ENCODE peak calls at places on chromosomes 6 and 20, in nine cellular contexts. J, L, H, K, S, T, O, C and Q are unnamed samples.

GRCh38 chr6:99241905-99242534 is 107.5 kb downstream of the FAXC start:
- DNase-seq in L (peak; percentile 53), C (peak; percentile 53), K (no peak), S (no peak), J (peak; percentile 17), H (peak; percentile 24), O (peak; percentile 45), T (peak; percentile 32), Q (peak; percentile 44)

GRCh38 chr6:152423216-152424103 is 213.7 kb downstream of the SYNE1 start:
- DNase-seq in H (no peak), C (peak; percentile 0), K (no peak), T (no peak), L (no peak), S (no peak), O (no peak), J (no peak), Q (no peak)

GRCh38 chr6:38720295-38720694 is 5.2 kb downstream of the DNAH8 start:
- DNase-seq in H (no peak), C (peak; percentile 19), T (no peak), J (no peak), K (no peak), S (no peak), O (no peak), L (peak; percentile 25), Q (peak; percentile 15)

GRCh38 chr6:138576303-138576702 is 77.0 kb upstream of the NHSL1 start:
- DNase-seq in O (no peak), H (no peak), K (no peak), J (no peak), T (no peak), C (no peak), S (no peak), L (no peak), Q (no peak)

GRCh38 chr6:153047386-153047785 is 44.9 kb upstream of the MTRF1L start:
- DNase-seq in S (no peak), C (no peak), O (no peak), J (no peak), T (no peak), K (no peak), L (no peak), H (no peak), Q (no peak)

GRCh38 chr6:3451498-3451897 is 5.4 kb downstream of the SLC22A23 start:
- DNase-seq in O (no peak), C (no peak), S (no peak), H (no peak), T (peak; percentile 49), K (no peak), J (no peak), L (no peak), Q (no peak)

GRCh38 chr6:34671801-34672656 is 24.5 kb downstream of the ILRUN start:
- DNase-seq in C (peak; percentile 54), T (peak; percentile 68), J (peak; percentile 72), H (no peak), S (no peak), L (peak; percentile 47), O (no peak), K (peak; percentile 36), Q (peak; percentile 85)

GRCh38 chr20:19885981-19886665 is 128.1 kb downstream of the RIN2 start:
- DNase-seq in O (no peak), J (peak; percentile 48), C (peak; percentile 16), K (no peak), H (peak; percentile 47), L (peak; percentile 9), T (peak; percentile 54), S (peak; percentile 35), Q (peak; percentile 65)

GRCh38 chr20:59265298-59265697 is 35.1 kb upstream of the EDN3 start:
- DNase-seq in K (no peak), L (no peak), O (no peak), S (no peak), H (no peak), T (no peak), C (no peak), J (no peak), Q (no peak)

GRCh38 chr20:48921883-48922867 is 664 bp downstream of the ARFGEF2 start:
- DNase-seq in J (no peak), O (no peak), L (peak; percentile 84), H (peak; percentile 26), C (no peak), T (peak; percentile 77), S (peak; percentile 51), K (no peak), Q (peak; percentile 56)

GRCh38 chr6:37984578-37984977 is 165.1 kb downstream of the ZFAND3 start:
- DNase-seq in T (no peak), L (no peak), S (no peak), H (no peak), J (no peak), K (no peak), C (no peak), O (no peak), Q (no peak)

GRCh38 chr6:89589297-89590074 is 49.1 kb downstream of the LYRM2 start:
- DNase-seq in T (no peak), O (no peak), S (no peak), C (no peak), L (no peak), K (no peak), J (no peak), H (no peak), Q (no peak)

GRCh38 chr6:17057322-17057721 is 44.5 kb upstream of the STMND1 start:
- DNase-seq in J (peak; percentile 30), O (peak; percentile 29), K (no peak), S (no peak), L (no peak), H (peak; percentile 43), T (no peak), C (peak; percentile 38), Q (peak; percentile 9)

GRCh38 chr6:33251390-33252012 is 20.2 kb downstream of the VPS52 start:
- DNase-seq in O (no peak), L (no peak), H (peak; percentile 20), C (no peak), T (no peak), J (no peak), S (no peak), K (no peak), Q (peak; percentile 18)

GRCh38 chr20:64099880-64100565 is 7.3 kb downstream of the NPBWR2 start:
- DNase-seq in C (no peak), K (no peak), T (no peak), S (no peak), H (no peak), O (no peak), J (no peak), L (no peak), Q (no peak)

GRCh38 chr6:41584668-41585205 is 38.6 kb downstream of the FOXP4 start:
- DNase-seq in H (no peak), O (no peak), L (no peak), T (no peak), J (no peak), K (no peak), S (no peak), C (no peak), Q (no peak)

GRCh38 chr6:57064809-57065208 is 18.3 kb downstream of the KIAA1586 start:
- DNase-seq in C (no peak), T (peak; percentile 55), K (no peak), J (peak; percentile 51), S (no peak), L (no peak), O (no peak), H (peak; percentile 22), Q (peak; percentile 38)

GRCh38 chr20:49851991-49852390 is 39.4 kb downstream of the SLC9A8 start:
- DNase-seq in S (no peak), T (no peak), C (no peak), J (no peak), O (no peak), H (no peak), L (no peak), K (no peak), Q (no peak)

GRCh38 chr20:5608448-5609161 is 141.6 kb upstream of the SHLD1 start:
- DNase-seq in C (peak; percentile 15), O (no peak), L (no peak), H (peak; percentile 31), J (peak; percentile 30), S (no peak), K (no peak), T (peak; percentile 23), Q (peak; percentile 57)

GRCh38 chr6:23027281-23027680 is 457.9 kb downstream of the HDGFL1 start:
- DNase-seq in S (no peak), C (peak; percentile 14), L (no peak), J (no peak), O (peak; percentile 52), H (no peak), T (no peak), K (no peak), Q (no peak)

GRCh38 chr6:158595223-158595622 is 35.3 kb downstream of the TMEM181 start:
- DNase-seq in K (no peak), L (no peak), J (no peak), H (no peak), S (no peak), O (no peak), T (no peak), C (no peak), Q (peak; percentile 7)

GRCh38 chr6:90458353-90459224 is 128.3 kb downstream of the MAP3K7 start:
- DNase-seq in O (no peak), K (peak; percentile 42), J (peak; percentile 13), L (no peak), S (no peak), H (peak; percentile 42), C (peak; percentile 17), T (no peak), Q (peak; percentile 42)

GRCh38 chr20:58037631-58038030 is 190.8 kb downstream of the ANKRD60 start:
- DNase-seq in K (no peak), O (no peak), C (no peak), T (no peak), S (peak; percentile 21), J (no peak), L (no peak), H (no peak), Q (no peak)

GRCh38 chr20:38242848-38243449 is 17.6 kb downstream of the KIAA1755 start:
- DNase-seq in S (no peak), C (peak; percentile 40), J (peak; percentile 23), T (no peak), O (no peak), L (peak; percentile 43), K (no peak), H (no peak), Q (no peak)

GRCh38 chr20:63689046-63690000 is 7.1 kb upstream of the TNFRSF6B start:
- DNase-seq in O (no peak), S (no peak), K (no peak), J (no peak), L (no peak), H (no peak), T (no peak), C (no peak), Q (no peak)

GRCh38 chr6:71139249-71139648 is 149.4 kb upstream of the OGFRL1 start:
- DNase-seq in J (peak; percentile 92), L (peak; percentile 5), H (peak; percentile 67), T (no peak), O (no peak), S (no peak), C (no peak), K (no peak), Q (peak; percentile 35)

GRCh38 chr6:25250878-25251277 is 28.3 kb upstream of the CARMIL1 start:
- DNase-seq in C (no peak), T (no peak), S (no peak), H (peak; percentile 56), J (peak; percentile 48), K (no peak), L (no peak), O (no peak), Q (peak; percentile 54)

GRCh38 chr6:67706388-67706787 is 928.7 kb upstream of the ADGRB3 start:
- DNase-seq in J (no peak), O (no peak), K (no peak), L (no peak), C (no peak), H (no peak), T (no peak), S (no peak), Q (no peak)

GRCh38 chr6:56101141-56101553 is 146.2 kb downstream of the COL21A1 start:
- DNase-seq in K (no peak), O (peak; percentile 26), S (no peak), C (peak; percentile 88), T (peak; percentile 39), J (peak; percentile 86), L (peak; percentile 34), H (peak; percentile 97), Q (peak; percentile 92)

GRCh38 chr6:90940812-90941481 is 354.1 kb upstream of the MAP3K7 start:
- DNase-seq in H (peak; percentile 45), C (peak; percentile 84), K (no peak), S (no peak), J (peak; percentile 49), T (peak; percentile 35), O (no peak), L (no peak), Q (peak; percentile 72)

GRCh38 chr20:3818155-3819151 is 1.9 kb upstream of the AP5S1 start:
- DNase-seq in C (peak; percentile 73), O (peak; percentile 69), J (peak; percentile 88), K (no peak), T (peak; percentile 80), L (peak; percentile 74), H (peak; percentile 65), S (peak; percentile 80), Q (peak; percentile 89)